ENCODE peak calls at places on chromosomes 5 and 9, in eight cellular contexts. L is Peyer's patch, Y is PC-3, G is aorta, J is epithelial cell of proximal tubule, P is heart left ventricle, F is body of pancreas, I is left lung. S is an unnamed sample.

GRCh38 chr5:136656811-136657210 is 291.5 kb upstream of the TRPC7 start:
- DNase-seq in L (no peak), Y (peak), G (no peak), J (no peak), P (no peak), F (no peak), I (no peak), S (no peak)

GRCh38 chr9:134007150-134007549 is 15.0 kb upstream of the VAV2 start:
- DNase-seq in L (no peak), Y (no peak), G (no peak), J (no peak), P (no peak), F (no peak), I (no peak), S (no peak)

GRCh38 chr9:122822958-122823357 is 5.4 kb downstream of the PDCL start:
- DNase-seq in L (no peak), Y (no peak), G (no peak), J (no peak), P (no peak), F (no peak), I (no peak), S (no peak)

GRCh38 chr9:130328349-130328801 is 62.8 kb downstream of the HMCN2 start:
- DNase-seq in L (peak), Y (no peak), G (no peak), J (no peak), P (peak), F (no peak), I (no peak), S (no peak)

GRCh38 chr9:125651907-125652306 is 55.1 kb downstream of the MAPKAP1 start:
- DNase-seq in L (no peak), Y (no peak), G (no peak), J (no peak), P (no peak), F (no peak), I (no peak), S (no peak)

GRCh38 chr9:124450241-124450924 is at the start of gene ADGRD2:
- DNase-seq in L (no peak), Y (peak), G (peak), J (no peak), P (no peak), F (peak), I (peak), S (peak)

GRCh38 chr5:151772868-151773561 is 1.3 kb downstream of the G3BP1 start:
- DNase-seq in L (no peak), Y (peak), G (peak), J (no peak), P (peak), F (no peak), I (no peak), S (no peak)

GRCh38 chr5:157263586-157264090 is 2.3 kb upstream of the CYFIP2 start:
- DNase-seq in L (no peak), Y (no peak), G (no peak), J (no peak), P (no peak), F (no peak), I (no peak), S (no peak)

GRCh38 chr5:102670224-102670836 is 84.8 kb upstream of the PAM start:
- DNase-seq in L (no peak), Y (peak), G (no peak), J (no peak), P (peak), F (no peak), I (no peak), S (no peak)

GRCh38 chr9:87889882-87890252 is 7.2 kb downstream of the SPATA31E1 start:
- DNase-seq in L (no peak), Y (no peak), G (no peak), J (no peak), P (no peak), F (no peak), I (peak), S (no peak)

GRCh38 chr9:71929223-71929622 is 17.8 kb downstream of the C9orf85 start:
- DNase-seq in L (no peak), Y (peak), G (no peak), J (no peak), P (no peak), F (no peak), I (no peak), S (no peak)

GRCh38 chr9:36276840-36277239 is 18.6 kb upstream of the GNE start:
- DNase-seq in L (no peak), Y (no peak), G (no peak), J (no peak), P (no peak), F (peak), I (no peak), S (no peak)

DNA sequence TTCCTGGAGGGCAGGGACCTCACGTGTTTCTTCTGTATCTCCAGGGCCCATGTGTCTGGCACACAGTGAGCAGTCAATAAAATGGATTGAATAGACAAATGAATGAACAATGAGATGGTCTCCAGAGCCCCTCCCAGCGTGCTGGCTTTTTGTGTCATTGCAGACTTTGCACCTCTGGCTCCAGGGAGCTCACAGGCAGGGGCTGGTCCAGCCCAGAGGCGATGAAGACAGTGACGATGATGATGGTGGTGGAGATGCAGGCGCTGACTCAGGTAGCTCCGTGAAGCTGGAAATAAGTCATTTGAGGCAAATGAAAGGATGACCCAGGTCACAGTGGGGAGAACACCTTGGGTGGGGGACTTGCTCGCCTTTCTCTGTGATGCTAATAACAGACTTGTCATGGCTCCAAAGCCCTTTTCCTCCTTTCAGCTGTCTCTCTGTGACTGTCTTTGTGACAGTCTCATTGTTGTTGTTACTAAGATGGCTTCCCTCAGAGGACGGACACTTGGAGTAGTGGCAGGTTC is 30.4 kb upstream of the FABP6 start:
- DNase-seq in L (no peak), Y (no peak), G (peak), J (no peak), P (no peak), F (no peak), I (no peak), S (no peak)
- H3K4me3 ChIP-seq in L (peak), Y (peak), G (no peak), J (no peak), P (peak), F (no peak), I (peak), S (peak)

DNA sequence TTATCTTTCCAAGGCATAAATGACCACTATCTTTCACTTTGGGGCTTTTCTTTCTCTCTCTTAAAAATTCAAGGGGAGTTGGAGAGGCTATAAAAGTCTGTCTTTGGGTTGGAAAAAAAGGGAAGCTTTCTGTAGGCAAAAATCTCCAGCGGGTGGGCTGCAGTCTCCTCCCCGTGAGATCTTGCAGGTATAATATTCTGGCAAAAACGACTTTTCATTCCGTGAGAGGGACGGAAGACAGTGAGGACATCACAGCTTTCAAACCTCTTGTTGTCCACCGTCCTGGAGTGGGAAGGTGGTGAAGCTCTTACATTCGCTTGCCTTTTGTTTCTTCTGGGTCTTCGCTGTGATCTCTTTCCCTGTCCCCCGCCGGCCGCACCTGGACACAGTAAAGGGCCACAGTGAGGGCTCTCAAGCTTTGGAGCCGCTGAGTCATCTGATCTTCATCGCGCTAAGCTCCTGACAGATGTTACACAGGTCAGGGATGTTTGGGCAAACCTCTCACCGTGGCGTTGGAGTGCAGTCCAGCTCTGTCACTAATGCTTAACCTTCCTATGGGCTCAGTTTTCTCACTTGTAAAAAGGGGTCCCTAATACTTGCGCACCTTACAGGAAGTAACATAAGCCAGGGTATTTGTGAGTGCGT is 61.9 kb upstream of the MEGF10 start:
- DNase-seq in L (no peak), Y (no peak), G (no peak), J (no peak), P (no peak), F (no peak), I (peak), S (peak)
- H3K4me3 ChIP-seq in L (peak), Y (peak), G (peak), J (peak), P (peak), F (no peak), I (peak), S (peak)

GRCh38 chr5:169650701-169651331 is 13.7 kb downstream of the DOCK2 start:
- DNase-seq in L (no peak), Y (peak), G (no peak), J (no peak), P (no peak), F (no peak), I (no peak), S (no peak)
- H3K4me3 ChIP-seq in L (no peak), Y (no peak), G (no peak), J (no peak), P (no peak), F (no peak), I (no peak), S (no peak)

GRCh38 chr9:109166171-109166770 is 778 bp downstream of the FRRS1L start:
- DNase-seq in L (no peak), Y (no peak), G (no peak), J (no peak), P (no peak), F (no peak), I (no peak), S (no peak)
- H3K4me3 ChIP-seq in L (no peak), Y (no peak), G (no peak), J (no peak), P (no peak), F (no peak), I (no peak), S (peak)

DNA sequence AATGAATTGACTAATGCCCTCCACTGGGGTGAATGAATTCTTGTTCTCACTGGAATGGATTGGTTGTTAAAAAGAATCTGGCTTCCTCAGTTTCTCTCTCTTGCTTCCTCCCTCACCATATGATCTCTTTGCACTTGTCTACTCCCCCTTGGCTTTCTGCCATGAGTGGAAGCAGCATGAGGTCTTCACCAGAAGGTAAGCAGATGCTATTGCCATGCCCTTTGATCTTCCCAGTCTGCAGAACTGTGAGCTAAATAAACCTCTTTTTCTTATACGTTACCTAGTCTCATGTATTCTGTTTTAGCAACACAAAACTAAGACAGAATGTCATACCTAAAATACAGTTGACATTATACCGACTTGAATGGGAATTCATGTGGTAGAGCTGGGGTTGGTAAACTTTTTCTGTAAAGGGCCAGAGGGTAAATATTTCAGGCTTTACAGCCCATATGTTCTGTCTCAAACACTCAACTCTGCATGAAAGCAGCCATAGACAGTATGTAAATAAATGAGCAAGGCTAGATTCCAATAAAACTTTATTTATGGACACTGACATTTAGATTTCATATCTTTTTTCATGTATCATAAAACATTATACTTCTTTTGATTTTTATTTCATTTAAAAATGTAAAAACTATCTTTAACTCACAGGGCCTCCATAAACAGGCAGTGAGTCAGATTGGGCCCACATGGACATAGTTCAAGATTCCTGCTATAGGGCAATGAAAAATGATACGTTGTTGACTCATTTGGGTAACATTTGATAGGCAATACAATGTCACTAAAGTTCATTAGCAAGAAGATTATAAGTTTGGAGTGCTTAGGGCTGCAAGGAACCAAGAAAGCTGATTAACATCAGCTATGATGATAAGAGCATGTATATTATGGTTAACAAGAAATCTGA is 79.4 kb upstream of the TLE4 start:
- DNase-seq in L (no peak), Y (peak), G (no peak), J (no peak), P (no peak), F (no peak), I (no peak), S (no peak)
- H3K4me3 ChIP-seq in L (no peak), Y (no peak), G (no peak), J (no peak), P (no peak), F (no peak), I (no peak), S (no peak)